ENCODE peak calls at places on chromosomes 13 and 19, in six cellular contexts. X, B, Z, O, T and Q are unnamed samples.

GRCh38 chr13:106594986-106595385 is 27.0 kb upstream of the ARGLU1 start:
- DNase-seq in O (no peak), B (no peak), X (no peak), Z (no peak), T (no peak), Q (no peak)

GRCh38 chr13:110138009-110138699 is 168.8 kb downstream of the COL4A1 start:
- DNase-seq in X (peak), O (peak), Z (peak), B (peak), T (peak), Q (peak)

GRCh38 chr13:46168341-46168740 is 13.6 kb downstream of the LCP1 start:
- DNase-seq in X (peak), T (no peak), Z (no peak), B (no peak), O (peak), Q (peak)

GRCh38 chr19:12763100-12763499 is 11.5 kb downstream of the BEST2 start:
- DNase-seq in O (no peak), T (no peak), B (no peak), X (no peak), Z (no peak), Q (no peak)

GRCh38 chr19:35901854-35902661 is at the start of gene HCST:
- DNase-seq in T (no peak), B (no peak), O (no peak), X (no peak), Z (peak), Q (peak)

GRCh38 chr13:75889427-75889826 is 253.3 kb downstream of the LMO7 start:
- DNase-seq in Z (no peak), B (no peak), O (no peak), T (no peak), X (no peak), Q (no peak)

GRCh38 chr19:31252476-31252875 is 96.8 kb downstream of the TSHZ3 start:
- DNase-seq in O (no peak), T (no peak), X (no peak), Z (no peak), B (no peak), Q (no peak)

GRCh38 chr13:33828431-33829129 is 10.6 kb downstream of the RFC3 start:
- DNase-seq in X (no peak), O (no peak), Z (no peak), B (no peak), T (no peak), Q (no peak)

GRCh38 chr19:35841961-35842595 is 10.2 kb downstream of the NPHS1 start:
- DNase-seq in Z (no peak), B (no peak), X (no peak), T (no peak), O (no peak), Q (peak)

GRCh38 chr19:3204646-3205275 is 19.0 kb downstream of the NCLN start:
- DNase-seq in Z (no peak), T (no peak), B (no peak), X (no peak), O (no peak), Q (no peak)

GRCh38 chr13:80690208-80690607 is 349.3 kb upstream of the SPRY2 start:
- DNase-seq in O (no peak), T (no peak), Z (no peak), X (no peak), B (no peak), Q (no peak)

GRCh38 chr13:47959468-47960088 is 41.5 kb downstream of the SUCLA2 start:
- DNase-seq in T (no peak), B (no peak), X (no peak), Z (no peak), O (no peak), Q (no peak)

GRCh38 chr13:111904701-111905608 is 162.0 kb upstream of the SOX1 start:
- DNase-seq in Z (no peak), T (no peak), B (no peak), X (no peak), O (no peak), Q (peak)

GRCh38 chr13:42272115-42272756 is at the start of gene AKAP11:
- DNase-seq in O (peak), Z (peak), X (no peak), T (peak), B (peak), Q (peak)

GRCh38 chr19:33260628-33261418 is 35.2 kb upstream of the SLC7A10 start:
- DNase-seq in Z (no peak), O (no peak), X (no peak), T (no peak), B (no peak), Q (peak)

GRCh38 chr13:31968473-31968872 is 63.1 kb upstream of the FRY start:
- DNase-seq in Z (no peak), O (peak), X (no peak), T (no peak), B (no peak), Q (peak)

GRCh38 chr13:39506559-39507390 is 96.2 kb downstream of the LHFPL6 start:
- DNase-seq in T (no peak), Z (no peak), O (peak), B (no peak), X (no peak), Q (no peak)

GRCh38 chr13:91574756-91575155 is 176.3 kb downstream of the GPC5 start:
- DNase-seq in Z (peak), B (no peak), T (no peak), O (peak), X (no peak), Q (no peak)

GRCh38 chr19:30106417-30107095 is 164.5 kb downstream of the URI1 start:
- DNase-seq in B (no peak), X (no peak), Z (no peak), T (no peak), O (no peak), Q (no peak)

GRCh38 chr19:31943778-31944177 is 401.6 kb upstream of the ZNF507 start:
- DNase-seq in B (no peak), T (no peak), X (no peak), Z (no peak), O (no peak), Q (no peak)

GRCh38 chr13:113064000-113064533 is 41.5 kb upstream of the F7 start:
- DNase-seq in O (no peak), Z (no peak), T (no peak), B (no peak), X (no peak), Q (peak)